ENCODE peak calls at places on chromosomes 6 and 20, in four cellular contexts. One of them, this sample, is unnamed.

GRCh38 chr6:24780206-24780605 is 5.5 kb downstream of the GMNN start:
- DNase-seq in activated T-helper 1 cell treated with anti-CD3 and anti-CD28 coated beads, Interleukin-12 subunit alpha, Interleukin-12 subunit beta, Interleukin-2, Interleukin-4 antibody, amounts not matched to agents 30 ng/mL and 10 ng/mL and 1 ng/mL, durations not matched to agents 14 hours and 24 hours and 36 hours: no peak
- DNase-seq in testis: no peak
- DNase-seq in D341Med: no peak
- DNase-seq in this sample: no peak

GRCh38 chr20:57656821-57657536 is 36.8 kb upstream of the ZBP1 start:
- DNase-seq in activated T-helper 1 cell treated with anti-CD3 and anti-CD28 coated beads, Interleukin-12 subunit alpha, Interleukin-12 subunit beta, Interleukin-2, Interleukin-4 antibody, amounts not matched to agents 30 ng/mL and 10 ng/mL and 1 ng/mL, durations not matched to agents 14 hours and 24 hours and 36 hours: no peak
- DNase-seq in testis: peak
- DNase-seq in D341Med: peak
- DNase-seq in this sample: no peak

GRCh38 chr6:134345780-134346179 is 27.9 kb upstream of the SGK1 start:
- DNase-seq in activated T-helper 1 cell treated with anti-CD3 and anti-CD28 coated beads, Interleukin-12 subunit alpha, Interleukin-12 subunit beta, Interleukin-2, Interleukin-4 antibody, amounts not matched to agents 30 ng/mL and 10 ng/mL and 1 ng/mL, durations not matched to agents 14 hours and 24 hours and 36 hours: no peak
- DNase-seq in testis: peak
- DNase-seq in D341Med: no peak
- DNase-seq in this sample: no peak

GRCh38 chr6:139977887-139978332 is 603.5 kb upstream of the CITED2 start:
- DNase-seq in activated T-helper 1 cell treated with anti-CD3 and anti-CD28 coated beads, Interleukin-12 subunit alpha, Interleukin-12 subunit beta, Interleukin-2, Interleukin-4 antibody, amounts not matched to agents 30 ng/mL and 10 ng/mL and 1 ng/mL, durations not matched to agents 14 hours and 24 hours and 36 hours: no peak
- DNase-seq in testis: no peak
- DNase-seq in D341Med: no peak
- DNase-seq in this sample: peak

GRCh38 chr20:57809661-57810172 is 99.9 kb upstream of the PMEPA1 start:
- DNase-seq in activated T-helper 1 cell treated with anti-CD3 and anti-CD28 coated beads, Interleukin-12 subunit alpha, Interleukin-12 subunit beta, Interleukin-2, Interleukin-4 antibody, amounts not matched to agents 30 ng/mL and 10 ng/mL and 1 ng/mL, durations not matched to agents 14 hours and 24 hours and 36 hours: no peak
- DNase-seq in testis: no peak
- DNase-seq in D341Med: no peak
- DNase-seq in this sample: no peak

GRCh38 chr20:34549291-34549928 is 9.1 kb upstream of the MAP1LC3A start:
- DNase-seq in activated T-helper 1 cell treated with anti-CD3 and anti-CD28 coated beads, Interleukin-12 subunit alpha, Interleukin-12 subunit beta, Interleukin-2, Interleukin-4 antibody, amounts not matched to agents 30 ng/mL and 10 ng/mL and 1 ng/mL, durations not matched to agents 14 hours and 24 hours and 36 hours: no peak
- DNase-seq in testis: no peak
- DNase-seq in D341Med: no peak
- DNase-seq in this sample: peak

GRCh38 chr6:77183447-77183846 is 279.8 kb downstream of the HTR1B start:
- DNase-seq in activated T-helper 1 cell treated with anti-CD3 and anti-CD28 coated beads, Interleukin-12 subunit alpha, Interleukin-12 subunit beta, Interleukin-2, Interleukin-4 antibody, amounts not matched to agents 30 ng/mL and 10 ng/mL and 1 ng/mL, durations not matched to agents 14 hours and 24 hours and 36 hours: no peak
- DNase-seq in testis: no peak
- DNase-seq in D341Med: no peak
- DNase-seq in this sample: no peak

GRCh38 chr6:20335872-20336271 is 65.8 kb upstream of the E2F3 start:
- DNase-seq in activated T-helper 1 cell treated with anti-CD3 and anti-CD28 coated beads, Interleukin-12 subunit alpha, Interleukin-12 subunit beta, Interleukin-2, Interleukin-4 antibody, amounts not matched to agents 30 ng/mL and 10 ng/mL and 1 ng/mL, durations not matched to agents 14 hours and 24 hours and 36 hours: no peak
- DNase-seq in testis: no peak
- DNase-seq in D341Med: no peak
- DNase-seq in this sample: no peak

GRCh38 chr6:160767647-160768019 is 65.6 kb downstream of the PLG start:
- DNase-seq in activated T-helper 1 cell treated with anti-CD3 and anti-CD28 coated beads, Interleukin-12 subunit alpha, Interleukin-12 subunit beta, Interleukin-2, Interleukin-4 antibody, amounts not matched to agents 30 ng/mL and 10 ng/mL and 1 ng/mL, durations not matched to agents 14 hours and 24 hours and 36 hours: no peak
- DNase-seq in testis: no peak
- DNase-seq in D341Med: no peak
- DNase-seq in this sample: no peak

GRCh38 chr6:44059359-44060342 is 67.6 kb downstream of the MRPL14 start:
- DNase-seq in activated T-helper 1 cell treated with anti-CD3 and anti-CD28 coated beads, Interleukin-12 subunit alpha, Interleukin-12 subunit beta, Interleukin-2, Interleukin-4 antibody, amounts not matched to agents 30 ng/mL and 10 ng/mL and 1 ng/mL, durations not matched to agents 14 hours and 24 hours and 36 hours: no peak
- DNase-seq in testis: no peak
- DNase-seq in D341Med: no peak
- DNase-seq in this sample: peak

GRCh38 chr6:48859562-48859961 is 603.5 kb downstream of the MMUT start:
- DNase-seq in activated T-helper 1 cell treated with anti-CD3 and anti-CD28 coated beads, Interleukin-12 subunit alpha, Interleukin-12 subunit beta, Interleukin-2, Interleukin-4 antibody, amounts not matched to agents 30 ng/mL and 10 ng/mL and 1 ng/mL, durations not matched to agents 14 hours and 24 hours and 36 hours: no peak
- DNase-seq in testis: no peak
- DNase-seq in D341Med: no peak
- DNase-seq in this sample: no peak

GRCh38 chr20:59017493-59018231 is 1.6 kb upstream of the TUBB1 start:
- DNase-seq in activated T-helper 1 cell treated with anti-CD3 and anti-CD28 coated beads, Interleukin-12 subunit alpha, Interleukin-12 subunit beta, Interleukin-2, Interleukin-4 antibody, amounts not matched to agents 30 ng/mL and 10 ng/mL and 1 ng/mL, durations not matched to agents 14 hours and 24 hours and 36 hours: no peak
- DNase-seq in testis: peak
- DNase-seq in D341Med: no peak
- DNase-seq in this sample: no peak

GRCh38 chr6:72689107-72689954 is 67.5 kb downstream of the KCNQ5 start:
- DNase-seq in activated T-helper 1 cell treated with anti-CD3 and anti-CD28 coated beads, Interleukin-12 subunit alpha, Interleukin-12 subunit beta, Interleukin-2, Interleukin-4 antibody, amounts not matched to agents 30 ng/mL and 10 ng/mL and 1 ng/mL, durations not matched to agents 14 hours and 24 hours and 36 hours: no peak
- DNase-seq in testis: no peak
- DNase-seq in D341Med: no peak
- DNase-seq in this sample: no peak

GRCh38 chr6:38603966-38604365 is 35.8 kb downstream of the BTBD9 start:
- DNase-seq in activated T-helper 1 cell treated with anti-CD3 and anti-CD28 coated beads, Interleukin-12 subunit alpha, Interleukin-12 subunit beta, Interleukin-2, Interleukin-4 antibody, amounts not matched to agents 30 ng/mL and 10 ng/mL and 1 ng/mL, durations not matched to agents 14 hours and 24 hours and 36 hours: no peak
- DNase-seq in testis: no peak
- DNase-seq in D341Med: no peak
- DNase-seq in this sample: no peak